ENCODE peak calls at places on chromosomes 7 and 10, in seven cellular contexts. Y is kidney epithelial cell; J is naive thymus-derived CD4-positive, alpha-beta T cell; H is endothelial cell; P is brain microvascular endothelial cell; C is activated CD4-positive, alpha-beta memory T cell treated with anti-CD3 and anti-CD28 coated beads, Interleukin-2, amount 10 ng/mL, durations not matched to agents 7 days and 5 days; K is mesothelial cell of epicardium. R is an unnamed sample.

GRCh38 chr10:72039377-72039776 is 49.0 kb downstream of the SPOCK2 start:
- DNase-seq in Y (no peak), K (no peak), J (no peak), P (no peak), C (no peak), H (no peak), R (no peak)

GRCh38 chr7:3065724-3066143 is 22.1 kb upstream of the CARD11 start:
- DNase-seq in P (peak), K (no peak), C (peak), Y (no peak), H (peak), J (peak), R (peak)

GRCh38 chr10:7819126-7819470 is 793 bp downstream of the TAF3 start:
- DNase-seq in K (no peak), P (peak), C (peak), Y (no peak), J (no peak), H (peak), R (no peak)

GRCh38 chr7:137801003-137801402 is 45.8 kb downstream of the DGKI start:
- DNase-seq in K (no peak), H (no peak), Y (peak), J (no peak), P (peak), C (no peak), R (no peak)

GRCh38 chr7:95811846-95812445 is 39.6 kb downstream of the DYNC1I1 start:
- DNase-seq in P (no peak), C (no peak), K (no peak), H (no peak), J (no peak), Y (no peak), R (no peak)

GRCh38 chr7:43872401-43873165 is 3.3 kb upstream of the MRPS24 start:
- DNase-seq in K (no peak), Y (peak), C (no peak), H (no peak), J (no peak), P (peak), R (no peak)

GRCh38 chr10:131943021-131943814 is 38.5 kb downstream of the BNIP3 start:
- DNase-seq in H (peak), K (no peak), C (no peak), Y (no peak), P (no peak), J (no peak), R (peak)

GRCh38 chr10:105274671-105275070 is 633.6 kb downstream of the SORCS3 start:
- DNase-seq in J (no peak), K (no peak), Y (no peak), P (no peak), H (no peak), C (no peak), R (no peak)

GRCh38 chr7:34165927-34166550 is 260.7 kb downstream of the BMPER start:
- DNase-seq in J (no peak), P (peak), C (no peak), K (no peak), Y (no peak), H (peak), R (no peak)

GRCh38 chr7:142904128-142904527 is 18.6 kb upstream of the TRPV6 start:
- DNase-seq in C (no peak), J (no peak), H (no peak), K (no peak), P (no peak), Y (no peak), R (no peak)

GRCh38 chr10:91251430-91252056 is 31.1 kb downstream of the PCGF5 start:
- DNase-seq in J (peak), K (peak), Y (peak), P (peak), H (peak), C (peak), R (peak)

GRCh38 chr7:122304604-122304975 is at the start of gene FEZF1:
- DNase-seq in J (no peak), K (no peak), H (peak), P (no peak), C (no peak), Y (no peak), R (no peak)

GRCh38 chr10:3527869-3528268 is 257.1 kb downstream of the KLF6 start:
- DNase-seq in K (no peak), J (no peak), Y (no peak), H (no peak), P (peak), C (no peak), R (no peak)

GRCh38 chr10:23081156-23081833 is 14.1 kb upstream of the MSRB2 start:
- DNase-seq in P (no peak), Y (no peak), J (no peak), K (no peak), C (no peak), H (no peak), R (no peak)

GRCh38 chr7:55206235-55207029 is 158.7 kb upstream of the LANCL2 start:
- DNase-seq in J (no peak), H (no peak), C (no peak), P (peak), K (no peak), Y (no peak), R (no peak)

GRCh38 chr7:91671245-91671644 is 209.3 kb downstream of the MTERF1 start:
- DNase-seq in P (no peak), H (no peak), K (no peak), Y (no peak), J (no peak), C (no peak), R (no peak)

GRCh38 chr10:5092848-5093790 is 1.1 kb upstream of the AKR1C3 start:
- DNase-seq in Y (no peak), H (no peak), C (no peak), K (no peak), J (no peak), P (no peak), R (no peak)

GRCh38 chr10:127506094-127506493 is 43.0 kb upstream of the NPS start:
- DNase-seq in H (no peak), K (no peak), C (no peak), P (no peak), J (no peak), Y (no peak), R (no peak)

GRCh38 chr10:76581685-76582084 is 1055.9 kb downstream of the KCNMA1 start:
- DNase-seq in C (no peak), Y (no peak), J (no peak), H (no peak), K (no peak), P (no peak), R (no peak)

GRCh38 chr7:74429153-74429747 is 24.5 kb upstream of the GTF2IRD1 start:
- DNase-seq in H (no peak), J (no peak), C (no peak), Y (peak), P (peak), K (no peak), R (no peak)

GRCh38 chr10:132837905-132838304 is 52.0 kb upstream of the NKX6-2 start:
- DNase-seq in K (peak), C (no peak), J (no peak), H (no peak), Y (no peak), P (no peak), R (no peak)

GRCh38 chr10:11720260-11720741 is 21.9 kb upstream of the ECHDC3 start:
- DNase-seq in K (no peak), P (no peak), Y (no peak), H (no peak), C (no peak), J (no peak), R (no peak)

GRCh38 chr7:50657341-50657873 is 92.2 kb upstream of the DDC start:
- DNase-seq in J (no peak), C (no peak), P (peak), K (no peak), Y (no peak), H (no peak), R (no peak)

GRCh38 chr10:104580321-104580720 is 60.8 kb upstream of the SORCS3 start:
- DNase-seq in H (no peak), K (no peak), Y (no peak), P (no peak), C (no peak), J (no peak), R (no peak)

GRCh38 chr10:73639286-73639685 is 2.0 kb downstream of the MYOZ1 start:
- DNase-seq in H (no peak), P (no peak), C (no peak), K (no peak), J (no peak), Y (no peak), R (no peak)

GRCh38 chr10:106043833-106044232 is 1120.7 kb downstream of the SORCS1 start:
- DNase-seq in P (peak), C (no peak), Y (peak), K (no peak), J (no peak), H (no peak), R (no peak)

GRCh38 chr7:71712653-71713180 is 580.8 kb downstream of the GALNT17 start:
- DNase-seq in K (no peak), H (no peak), C (no peak), J (no peak), Y (no peak), P (no peak), R (no peak)

GRCh38 chr10:58385784-58386112 is 538 bp downstream of the TFAM start:
- DNase-seq in J (peak), K (peak), C (peak), H (peak), P (peak), Y (no peak), R (peak)

GRCh38 chr10:118610577-118610976 is 15.1 kb upstream of the PRLHR start:
- DNase-seq in C (no peak), Y (no peak), P (no peak), H (no peak), K (no peak), J (no peak), R (no peak)

GRCh38 chr7:134088199-134088598 is 38.9 kb upstream of the LRGUK start:
- DNase-seq in C (no peak), P (no peak), J (no peak), K (no peak), H (no peak), Y (no peak), R (no peak)

GRCh38 chr7:93723424-93724124 is 149.1 kb upstream of the CALCR start:
- DNase-seq in H (peak), P (no peak), Y (no peak), C (no peak), K (no peak), J (no peak), R (no peak)

GRCh38 chr10:36578306-36578705 is 547.1 kb upstream of the ANKRD30A start:
- DNase-seq in K (no peak), Y (no peak), J (no peak), P (peak), H (no peak), C (no peak), R (no peak)

GRCh38 chr7:74656421-74656910 is 1.1 kb upstream of the GTF2I start:
- DNase-seq in P (no peak), K (peak), Y (no peak), C (peak), H (peak), J (peak), R (peak)

GRCh38 chr10:22246680-22247391 is 29.0 kb upstream of the EBLN1 start:
- DNase-seq in H (no peak), J (peak), C (peak), K (no peak), P (peak), Y (peak), R (no peak)

GRCh38 chr10:13839030-13839429 is 252.3 kb downstream of the PRPF18 start:
- DNase-seq in J (no peak), H (no peak), C (no peak), P (no peak), Y (no peak), K (no peak), R (no peak)

GRCh38 chr7:15821484-15822122 is 135.1 kb upstream of the MEOX2 start:
- DNase-seq in P (no peak), J (no peak), C (no peak), K (no peak), Y (no peak), H (no peak), R (no peak)

GRCh38 chr7:110988890-110989501 is 101.9 kb upstream of the LRRN3 start:
- DNase-seq in Y (no peak), J (no peak), P (no peak), K (no peak), H (no peak), C (no peak), R (no peak)

GRCh38 chr10:24255907-24256306 is 47.0 kb downstream of the KIAA1217 start:
- DNase-seq in P (no peak), K (no peak), H (no peak), Y (no peak), J (no peak), C (no peak), R (no peak)